ENCODE peak calls at places on chromosomes 6 and 20, in eight cellular contexts. Z is ureter, N is fibroblast of the conjunctiva, G is retina, J is HT-29, D is lower lobe of right lung, M is RPMI8226, C is vagina. I is an unnamed sample.

GRCh38 chr20:49345538-49345937 is 67.7 kb upstream of the ZNFX1 start:
- DNase-seq in Z (no peak), N (peak), G (no peak), J (no peak), D (no peak), M (no peak), C (no peak), I (no peak)

GRCh38 chr20:63342561-63343459 is 18.3 kb downstream of the CHRNA4 start:
- DNase-seq in Z (no peak), N (no peak), G (no peak), J (no peak), D (no peak), M (peak), C (no peak), I (no peak)

GRCh38 chr6:24947636-24948035 is 11.9 kb upstream of the RIPOR2 start:
- DNase-seq in Z (no peak), N (no peak), G (no peak), J (no peak), D (no peak), M (no peak), C (no peak), I (no peak)

GRCh38 chr20:44738779-44739477 is 6.7 kb upstream of the KCNK15 start:
- DNase-seq in Z (peak), N (peak), G (peak), J (peak), D (no peak), M (peak), C (no peak), I (peak)

GRCh38 chr6:149271348-149272340 is 45.9 kb upstream of the TAB2 start:
- DNase-seq in Z (no peak), N (no peak), G (no peak), J (no peak), D (peak), M (no peak), C (no peak), I (no peak)

GRCh38 chr20:51731771-51732453 is 36.3 kb downstream of the ATP9A start:
- DNase-seq in Z (no peak), N (no peak), G (no peak), J (no peak), D (no peak), M (no peak), C (no peak), I (no peak)

GRCh38 chr6:82365011-82365751 is 1.6 kb downstream of the TPBG start:
- DNase-seq in Z (no peak), N (no peak), G (no peak), J (peak), D (peak), M (peak), C (no peak), I (no peak)

GRCh38 chr6:40931927-40932326 is 107.1 kb downstream of the UNC5CL start:
- DNase-seq in Z (no peak), N (no peak), G (no peak), J (no peak), D (no peak), M (no peak), C (no peak), I (no peak)

GRCh38 chr6:66435321-66435720 is 728.3 kb upstream of the EYS start:
- DNase-seq in Z (no peak), N (no peak), G (no peak), J (no peak), D (no peak), M (no peak), C (no peak), I (no peak)

GRCh38 chr6:11803596-11803981 is 25.0 kb upstream of the ADTRP start:
- DNase-seq in Z (no peak), N (no peak), G (no peak), J (no peak), D (no peak), M (no peak), C (no peak), I (no peak)